ENCODE peak calls at places on chromosomes 2 and 18, in nine cellular contexts. One of them, this sample, is unnamed.

GRCh38 chr2:74831693-74832530 is 2.0 kb upstream of the HK2 start:
- DNase-seq in T-cell: no peak
- DNase-seq in AG10803: peak
- DNase-seq in astrocyte of the spinal cord: no peak
- DNase-seq in left ventricle myocardium inferior: no peak
- DNase-seq in AG08395: peak
- DNase-seq in T-helper 1 cell: no peak
- DNase-seq in T follicular helper cell: no peak
- DNase-seq in SK-N-SH: no peak
- DNase-seq in this sample: no peak

GRCh38 chr2:86499326-86499725 is 58.2 kb downstream of the KDM3A start:
- DNase-seq in T-cell: no peak
- DNase-seq in AG10803: no peak
- DNase-seq in astrocyte of the spinal cord: no peak
- DNase-seq in left ventricle myocardium inferior: no peak
- DNase-seq in AG08395: no peak
- DNase-seq in T-helper 1 cell: no peak
- DNase-seq in T follicular helper cell: no peak
- DNase-seq in SK-N-SH: no peak
- DNase-seq in this sample: no peak

GRCh38 chr2:150479075-150479915 is 8.2 kb downstream of the RND3 start:
- DNase-seq in T-cell: no peak
- DNase-seq in AG10803: peak
- DNase-seq in astrocyte of the spinal cord: peak
- DNase-seq in left ventricle myocardium inferior: no peak
- DNase-seq in AG08395: no peak
- DNase-seq in T-helper 1 cell: no peak
- DNase-seq in T follicular helper cell: no peak
- DNase-seq in SK-N-SH: no peak
- DNase-seq in this sample: no peak

GRCh38 chr2:201807452-201807980 is 1.2 kb downstream of the CDK15 start:
- DNase-seq in T-cell: no peak
- DNase-seq in AG10803: peak
- DNase-seq in astrocyte of the spinal cord: peak
- DNase-seq in left ventricle myocardium inferior: peak
- DNase-seq in AG08395: peak
- DNase-seq in T-helper 1 cell: no peak
- DNase-seq in T follicular helper cell: no peak
- DNase-seq in SK-N-SH: peak
- DNase-seq in this sample: no peak

GRCh38 chr18:55477537-55478300 is 110.3 kb downstream of the TCF4 start:
- DNase-seq in T-cell: no peak
- DNase-seq in AG10803: peak
- DNase-seq in astrocyte of the spinal cord: peak
- DNase-seq in left ventricle myocardium inferior: no peak
- DNase-seq in AG08395: peak
- DNase-seq in T-helper 1 cell: no peak
- DNase-seq in T follicular helper cell: no peak
- DNase-seq in SK-N-SH: no peak
- DNase-seq in this sample: no peak

GRCh38 chr2:200054681-200055468 is 99.5 kb downstream of the MAIP1 start:
- DNase-seq in T-cell: no peak
- DNase-seq in AG10803: no peak
- DNase-seq in astrocyte of the spinal cord: no peak
- DNase-seq in left ventricle myocardium inferior: no peak
- DNase-seq in AG08395: no peak
- DNase-seq in T-helper 1 cell: no peak
- DNase-seq in T follicular helper cell: no peak
- DNase-seq in SK-N-SH: no peak
- DNase-seq in this sample: no peak

GRCh38 chr2:7028846-7029245 is 111.6 kb downstream of the RNF144A start:
- DNase-seq in T-cell: no peak
- DNase-seq in AG10803: no peak
- DNase-seq in astrocyte of the spinal cord: no peak
- DNase-seq in left ventricle myocardium inferior: no peak
- DNase-seq in AG08395: no peak
- DNase-seq in T-helper 1 cell: no peak
- DNase-seq in T follicular helper cell: no peak
- DNase-seq in SK-N-SH: no peak
- DNase-seq in this sample: no peak

GRCh38 chr2:201786471-201786870 is 5.7 kb upstream of the ALS2 start:
- DNase-seq in T-cell: no peak
- DNase-seq in AG10803: peak
- DNase-seq in astrocyte of the spinal cord: no peak
- DNase-seq in left ventricle myocardium inferior: no peak
- DNase-seq in AG08395: peak
- DNase-seq in T-helper 1 cell: no peak
- DNase-seq in T follicular helper cell: no peak
- DNase-seq in SK-N-SH: no peak
- DNase-seq in this sample: no peak

GRCh38 chr2:121136323-121136722 is 148.7 kb downstream of the TFCP2L1 start:
- DNase-seq in T-cell: no peak
- DNase-seq in AG10803: no peak
- DNase-seq in astrocyte of the spinal cord: no peak
- DNase-seq in left ventricle myocardium inferior: no peak
- DNase-seq in AG08395: no peak
- DNase-seq in T-helper 1 cell: no peak
- DNase-seq in T follicular helper cell: no peak
- DNase-seq in SK-N-SH: no peak
- DNase-seq in this sample: no peak

GRCh38 chr2:20037660-20038059 is 13.8 kb downstream of the LAPTM4A start:
- DNase-seq in T-cell: no peak
- DNase-seq in AG10803: no peak
- DNase-seq in astrocyte of the spinal cord: no peak
- DNase-seq in left ventricle myocardium inferior: no peak
- DNase-seq in AG08395: no peak
- DNase-seq in T-helper 1 cell: no peak
- DNase-seq in T follicular helper cell: no peak
- DNase-seq in SK-N-SH: no peak
- DNase-seq in this sample: no peak

GRCh38 chr2:240355001-240355891 is 80.2 kb upstream of the GPC1 start:
- DNase-seq in T-cell: no peak
- DNase-seq in AG10803: no peak
- DNase-seq in astrocyte of the spinal cord: peak
- DNase-seq in left ventricle myocardium inferior: no peak
- DNase-seq in AG08395: no peak
- DNase-seq in T-helper 1 cell: no peak
- DNase-seq in T follicular helper cell: no peak
- DNase-seq in SK-N-SH: peak
- DNase-seq in this sample: no peak

GRCh38 chr2:75136001-75136400 is 63.3 kb downstream of the TACR1 start:
- DNase-seq in T-cell: no peak
- DNase-seq in AG10803: no peak
- DNase-seq in astrocyte of the spinal cord: no peak
- DNase-seq in left ventricle myocardium inferior: no peak
- DNase-seq in AG08395: no peak
- DNase-seq in T-helper 1 cell: no peak
- DNase-seq in T follicular helper cell: no peak
- DNase-seq in SK-N-SH: no peak
- DNase-seq in this sample: no peak

GRCh38 chr2:8806885-8807701 is 30.3 kb downstream of the KIDINS220 start:
- DNase-seq in T-cell: no peak
- DNase-seq in AG10803: no peak
- DNase-seq in astrocyte of the spinal cord: no peak
- DNase-seq in left ventricle myocardium inferior: no peak
- DNase-seq in AG08395: no peak
- DNase-seq in T-helper 1 cell: no peak
- DNase-seq in T follicular helper cell: no peak
- DNase-seq in SK-N-SH: no peak
- DNase-seq in this sample: no peak

GRCh38 chr2:43083278-43083677 is 143.1 kb downstream of the ZFP36L2 start:
- DNase-seq in T-cell: no peak
- DNase-seq in AG10803: peak
- DNase-seq in astrocyte of the spinal cord: no peak
- DNase-seq in left ventricle myocardium inferior: no peak
- DNase-seq in AG08395: no peak
- DNase-seq in T-helper 1 cell: no peak
- DNase-seq in T follicular helper cell: no peak
- DNase-seq in SK-N-SH: no peak
- DNase-seq in this sample: no peak

GRCh38 chr2:239294571-239295054 is 106.2 kb downstream of the HDAC4 start:
- DNase-seq in T-cell: no peak
- DNase-seq in AG10803: no peak
- DNase-seq in astrocyte of the spinal cord: no peak
- DNase-seq in left ventricle myocardium inferior: no peak
- DNase-seq in AG08395: no peak
- DNase-seq in T-helper 1 cell: no peak
- DNase-seq in T follicular helper cell: no peak
- DNase-seq in SK-N-SH: no peak
- DNase-seq in this sample: no peak

GRCh38 chr2:155223781-155224406 is 525.4 kb downstream of the KCNJ3 start:
- DNase-seq in T-cell: no peak
- DNase-seq in AG10803: no peak
- DNase-seq in astrocyte of the spinal cord: peak
- DNase-seq in left ventricle myocardium inferior: no peak
- DNase-seq in AG08395: no peak
- DNase-seq in T-helper 1 cell: no peak
- DNase-seq in T follicular helper cell: no peak
- DNase-seq in SK-N-SH: peak
- DNase-seq in this sample: no peak

GRCh38 chr18:33116376-33116775 is 324.1 kb downstream of the CCDC178 start:
- DNase-seq in T-cell: no peak
- DNase-seq in AG10803: no peak
- DNase-seq in astrocyte of the spinal cord: peak
- DNase-seq in left ventricle myocardium inferior: peak
- DNase-seq in AG08395: no peak
- DNase-seq in T-helper 1 cell: no peak
- DNase-seq in T follicular helper cell: no peak
- DNase-seq in SK-N-SH: no peak
- DNase-seq in this sample: no peak

GRCh38 chr2:48724278-48724677 is 31.2 kb downstream of the LHCGR start:
- DNase-seq in T-cell: no peak
- DNase-seq in AG10803: no peak
- DNase-seq in astrocyte of the spinal cord: no peak
- DNase-seq in left ventricle myocardium inferior: no peak
- DNase-seq in AG08395: no peak
- DNase-seq in T-helper 1 cell: no peak
- DNase-seq in T follicular helper cell: no peak
- DNase-seq in SK-N-SH: no peak
- DNase-seq in this sample: no peak

GRCh38 chr2:226524381-226524843 is 275.2 kb downstream of the IRS1 start:
- DNase-seq in T-cell: no peak
- DNase-seq in AG10803: peak
- DNase-seq in astrocyte of the spinal cord: peak
- DNase-seq in left ventricle myocardium inferior: no peak
- DNase-seq in AG08395: peak
- DNase-seq in T-helper 1 cell: no peak
- DNase-seq in T follicular helper cell: no peak
- DNase-seq in SK-N-SH: no peak
- DNase-seq in this sample: no peak

GRCh38 chr2:27021253-27021801 is 11.4 kb upstream of the TMEM214 start:
- DNase-seq in T-cell: no peak
- DNase-seq in AG10803: peak
- DNase-seq in astrocyte of the spinal cord: no peak
- DNase-seq in left ventricle myocardium inferior: no peak
- DNase-seq in AG08395: peak
- DNase-seq in T-helper 1 cell: no peak
- DNase-seq in T follicular helper cell: no peak
- DNase-seq in SK-N-SH: no peak
- DNase-seq in this sample: no peak

GRCh38 chr2:56132138-56132537 is 51.7 kb upstream of the CCDC85A start:
- DNase-seq in T-cell: no peak
- DNase-seq in AG10803: peak
- DNase-seq in astrocyte of the spinal cord: peak
- DNase-seq in left ventricle myocardium inferior: no peak
- DNase-seq in AG08395: peak
- DNase-seq in T-helper 1 cell: no peak
- DNase-seq in T follicular helper cell: no peak
- DNase-seq in SK-N-SH: peak
- DNase-seq in this sample: no peak

GRCh38 chr18:46156838-46157237 is 52.7 kb downstream of the HAUS1 start:
- DNase-seq in T-cell: no peak
- DNase-seq in AG10803: no peak
- DNase-seq in astrocyte of the spinal cord: no peak
- DNase-seq in left ventricle myocardium inferior: no peak
- DNase-seq in AG08395: no peak
- DNase-seq in T-helper 1 cell: no peak
- DNase-seq in T follicular helper cell: no peak
- DNase-seq in SK-N-SH: no peak
- DNase-seq in this sample: no peak

GRCh38 chr2:231707625-231708049 is 688 bp upstream of the PTMA start:
- DNase-seq in T-cell: peak
- DNase-seq in AG10803: peak
- DNase-seq in astrocyte of the spinal cord: no peak
- DNase-seq in left ventricle myocardium inferior: peak
- DNase-seq in AG08395: no peak
- DNase-seq in T-helper 1 cell: no peak
- DNase-seq in T follicular helper cell: peak
- DNase-seq in SK-N-SH: peak
- DNase-seq in this sample: no peak

GRCh38 chr2:60432202-60432601 is 121.3 kb downstream of the BCL11A start:
- DNase-seq in T-cell: no peak
- DNase-seq in AG10803: no peak
- DNase-seq in astrocyte of the spinal cord: no peak
- DNase-seq in left ventricle myocardium inferior: no peak
- DNase-seq in AG08395: no peak
- DNase-seq in T-helper 1 cell: no peak
- DNase-seq in T follicular helper cell: no peak
- DNase-seq in SK-N-SH: no peak
- DNase-seq in this sample: no peak

GRCh38 chr18:79507546-79508480 is 112.1 kb downstream of the NFATC1 start:
- DNase-seq in T-cell: no peak
- DNase-seq in AG10803: peak
- DNase-seq in astrocyte of the spinal cord: peak
- DNase-seq in left ventricle myocardium inferior: peak
- DNase-seq in AG08395: peak
- DNase-seq in T-helper 1 cell: no peak
- DNase-seq in T follicular helper cell: no peak
- DNase-seq in SK-N-SH: no peak
- DNase-seq in this sample: peak

GRCh38 chr2:159614534-159615186 is 1.7 kb downstream of the BAZ2B start:
- DNase-seq in T-cell: no peak
- DNase-seq in AG10803: no peak
- DNase-seq in astrocyte of the spinal cord: no peak
- DNase-seq in left ventricle myocardium inferior: no peak
- DNase-seq in AG08395: no peak
- DNase-seq in T-helper 1 cell: no peak
- DNase-seq in T follicular helper cell: no peak
- DNase-seq in SK-N-SH: no peak
- DNase-seq in this sample: no peak

GRCh38 chr2:86072271-86072858 is 33.3 kb downstream of the POLR1A start:
- DNase-seq in T-cell: no peak
- DNase-seq in AG10803: peak
- DNase-seq in astrocyte of the spinal cord: peak
- DNase-seq in left ventricle myocardium inferior: peak
- DNase-seq in AG08395: peak
- DNase-seq in T-helper 1 cell: no peak
- DNase-seq in T follicular helper cell: no peak
- DNase-seq in SK-N-SH: peak
- DNase-seq in this sample: no peak

GRCh38 chr2:75627902-75628504 is 18.6 kb upstream of the MRPL19 start:
- DNase-seq in T-cell: peak
- DNase-seq in AG10803: peak
- DNase-seq in astrocyte of the spinal cord: peak
- DNase-seq in left ventricle myocardium inferior: peak
- DNase-seq in AG08395: peak
- DNase-seq in T-helper 1 cell: peak
- DNase-seq in T follicular helper cell: peak
- DNase-seq in SK-N-SH: peak
- DNase-seq in this sample: peak

GRCh38 chr18:11553098-11553940 is 56.1 kb upstream of the SLC35G4 start:
- DNase-seq in T-cell: no peak
- DNase-seq in AG10803: peak
- DNase-seq in astrocyte of the spinal cord: peak
- DNase-seq in left ventricle myocardium inferior: no peak
- DNase-seq in AG08395: peak
- DNase-seq in T-helper 1 cell: no peak
- DNase-seq in T follicular helper cell: peak
- DNase-seq in SK-N-SH: peak
- DNase-seq in this sample: no peak

GRCh38 chr2:157989227-157989626 is 112.4 kb upstream of the UPP2 start:
- DNase-seq in T-cell: no peak
- DNase-seq in AG10803: no peak
- DNase-seq in astrocyte of the spinal cord: no peak
- DNase-seq in left ventricle myocardium inferior: no peak
- DNase-seq in AG08395: no peak
- DNase-seq in T-helper 1 cell: no peak
- DNase-seq in T follicular helper cell: no peak
- DNase-seq in SK-N-SH: peak
- DNase-seq in this sample: no peak

GRCh38 chr2:74458132-74458956 is at the start of gene WBP1:
- DNase-seq in T-cell: peak
- DNase-seq in AG10803: peak
- DNase-seq in astrocyte of the spinal cord: peak
- DNase-seq in left ventricle myocardium inferior: peak
- DNase-seq in AG08395: peak
- DNase-seq in T-helper 1 cell: peak
- DNase-seq in T follicular helper cell: peak
- DNase-seq in SK-N-SH: peak
- DNase-seq in this sample: peak

This sample was measured in mesothelial cell of epicardium.